ENCODE peak calls at places on chromosomes 2 and 18, in ten cellular contexts. F, G, Y, C, T, X, W, O, L and S are unnamed samples.

GRCh38 chr2:10441966-10442365 is 6.2 kb downstream of the ODC1 start:
- DNase-seq in F (no peak), G (no peak), Y (no peak), C (no peak), T (no peak), X (no peak), W (no peak), O (no peak), L (no peak), S (no peak)

GRCh38 chr2:128545085-128545484 is 226.4 kb upstream of the HS6ST1 start:
- DNase-seq in F (no peak), G (no peak), Y (no peak), C (no peak), T (no peak), X (no peak), W (no peak), O (no peak), L (peak), S (no peak)

GRCh38 chr2:40364143-40364903 is 87.6 kb downstream of the SLC8A1 start:
- DNase-seq in F (no peak), G (no peak), Y (no peak), C (no peak), T (no peak), X (no peak), W (no peak), O (no peak), L (no peak), S (no peak)

GRCh38 chr2:221817052-221817451 is 244.9 kb upstream of the EPHA4 start:
- DNase-seq in F (no peak), G (no peak), Y (no peak), C (no peak), T (no peak), X (no peak), W (no peak), O (no peak), L (no peak), S (peak)

GRCh38 chr2:199379251-199379650 is 78.5 kb downstream of the SATB2 start:
- DNase-seq in F (no peak), G (no peak), Y (no peak), C (no peak), T (no peak), X (no peak), W (no peak), O (peak), L (no peak), S (no peak)

GRCh38 chr18:14970027-14970426 is 222.1 kb downstream of the ANKRD30B start:
- DNase-seq in F (no peak), G (no peak), Y (no peak), C (peak), T (no peak), X (peak), W (no peak), O (no peak), L (no peak), S (no peak)

GRCh38 chr2:61179701-61180639 is 18.0 kb downstream of the C2orf74 start:
- DNase-seq in F (no peak), G (no peak), Y (no peak), C (peak), T (no peak), X (no peak), W (no peak), O (no peak), L (peak), S (no peak)

GRCh38 chr2:171210864-171211431 is 50.3 kb upstream of the TLK1 start:
- DNase-seq in F (no peak), G (no peak), Y (no peak), C (no peak), T (peak), X (no peak), W (peak), O (no peak), L (no peak), S (no peak)

GRCh38 chr18:22977847-22978701 is 44.9 kb downstream of the RBBP8 start:
- DNase-seq in F (no peak), G (no peak), Y (no peak), C (peak), T (no peak), X (peak), W (no peak), O (no peak), L (no peak), S (peak)

GRCh38 chr18:44107187-44107586 is 573.5 kb upstream of the SETBP1 start:
- DNase-seq in F (no peak), G (no peak), Y (no peak), C (no peak), T (no peak), X (no peak), W (no peak), O (no peak), L (no peak), S (no peak)

GRCh38 chr18:13300029-13300428 is 81.5 kb downstream of the LDLRAD4 start:
- DNase-seq in F (peak), G (no peak), Y (no peak), C (no peak), T (no peak), X (no peak), W (no peak), O (peak), L (no peak), S (no peak)

GRCh38 chr2:144771348-144771747 is 251.4 kb upstream of the ZEB2 start:
- DNase-seq in F (peak), G (no peak), Y (no peak), C (no peak), T (no peak), X (no peak), W (no peak), O (no peak), L (no peak), S (no peak)

GRCh38 chr2:241036397-241036963 is 38.1 kb downstream of the SNED1 start:
- DNase-seq in F (no peak), G (peak), Y (peak), C (no peak), T (peak), X (no peak), W (no peak), O (peak), L (peak), S (peak)

GRCh38 chr18:45689386-45689785 is 34.6 kb upstream of the SLC14A1 start:
- DNase-seq in F (no peak), G (no peak), Y (no peak), C (no peak), T (no peak), X (no peak), W (no peak), O (peak), L (no peak), S (no peak)

GRCh38 chr2:69584127-69584889 is 59.2 kb downstream of the AAK1 start:
- DNase-seq in F (no peak), G (no peak), Y (no peak), C (no peak), T (no peak), X (no peak), W (no peak), O (no peak), L (no peak), S (no peak)

GRCh38 chr2:128901572-128902391 is 583.1 kb upstream of the HS6ST1 start:
- DNase-seq in F (no peak), G (no peak), Y (no peak), C (no peak), T (no peak), X (no peak), W (peak), O (no peak), L (no peak), S (no peak)

GRCh38 chr2:129464036-129464435 is 515.4 kb upstream of the RAB6C start:
- DNase-seq in F (no peak), G (no peak), Y (no peak), C (no peak), T (no peak), X (no peak), W (no peak), O (no peak), L (no peak), S (no peak)

GRCh38 chr2:217489145-217489960 is 513.4 kb downstream of the TNS1 start:
- DNase-seq in F (peak), G (no peak), Y (no peak), C (no peak), T (no peak), X (no peak), W (no peak), O (no peak), L (no peak), S (peak)

GRCh38 chr2:170425291-170425751 is 247.4 kb downstream of the MYO3B start:
- DNase-seq in F (no peak), G (no peak), Y (no peak), C (peak), T (no peak), X (no peak), W (no peak), O (no peak), L (no peak), S (peak)

GRCh38 chr2:124046332-124046731 is 21.2 kb downstream of the CNTNAP5 start:
- DNase-seq in F (no peak), G (no peak), Y (no peak), C (no peak), T (no peak), X (no peak), W (no peak), O (no peak), L (no peak), S (no peak)